ENCODE peak calls at places on chromosome 5, in six cellular contexts. D is stimulated activated CD4-positive, alpha-beta T cell treated with anti-CD3 and anti-CD28 coated beads, Interleukin-1b, Interleukin-23, amount 100 ng/mL, for 4 hours; E is KBM-7; Y is colonic mucosa; T is NCI-H1930; K is hippocampal formation. P is an unnamed sample.

GRCh38 chr5:31463341-31463740 is 68.6 kb downstream of the DROSHA start:
- DNase-seq in D (no peak), E (no peak), Y (no peak), T (no peak), K (no peak), P (no peak)

GRCh38 chr5:28580616-28581015 is 1542.2 kb upstream of the CDH9 start:
- DNase-seq in D (no peak), E (no peak), Y (no peak), T (no peak), K (no peak), P (no peak)

GRCh38 chr5:151620463-151620844 is 29.3 kb upstream of the FAT2 start:
- DNase-seq in D (no peak), E (no peak), Y (no peak), T (no peak), K (no peak), P (no peak)

GRCh38 chr5:79070002-79070567 is 518 bp downstream of the BHMT2 start:
- DNase-seq in D (no peak), E (no peak), Y (no peak), T (no peak), K (no peak), P (no peak)

GRCh38 chr5:109309326-109310063 is 100.3 kb downstream of the PJA2 start:
- DNase-seq in D (no peak), E (no peak), Y (no peak), T (no peak), K (peak; percentile 31), P (no peak)

GRCh38 chr5:135064235-135064570 is 30.2 kb upstream of the PITX1 start:
- DNase-seq in D (no peak), E (no peak), Y (no peak), T (no peak), K (no peak), P (no peak)

GRCh38 chr5:141260458-141261237 is 15.5 kb downstream of the PCDHB15 start:
- DNase-seq in D (no peak), E (peak; percentile 35), Y (no peak), T (no peak), K (no peak), P (no peak)

GRCh38 chr5:135208555-135209494 is 174.8 kb upstream of the PITX1 start:
- DNase-seq in D (no peak), E (no peak), Y (peak; percentile 27), T (no peak), K (no peak), P (peak; percentile 22)

GRCh38 chr5:78806544-78806943 is 158.0 kb upstream of the LHFPL2 start:
- DNase-seq in D (no peak), E (no peak), Y (no peak), T (no peak), K (no peak), P (no peak)

GRCh38 chr5:73095564-73096238 is 24.7 kb upstream of the TMEM171 start:
- DNase-seq in D (no peak), E (peak; percentile 33), Y (no peak), T (no peak), K (no peak), P (no peak)

P was measured in NCI-H2107.